ENCODE peak calls at places on chromosomes 7 and 10, in five cellular contexts. C is right atrium auricular region, I is cardiac muscle cell, J is left ventricle myocardium inferior, O is colonic mucosa. Z is an unnamed sample.

GRCh38 chr10:63137306-63137705 is 4.2 kb downstream of the NRBF2 start:
- DNase-seq in C (no peak), I (no peak), J (no peak), O (no peak), Z (no peak)

GRCh38 chr7:17546206-17546998 is 247.9 kb downstream of the AHR start:
- DNase-seq in C (no peak), I (no peak), J (no peak), O (no peak), Z (no peak)

GRCh38 chr10:83410570-83410969 is 728.7 kb upstream of the GHITM start:
- DNase-seq in C (no peak), I (no peak), J (no peak), O (no peak), Z (no peak)

GRCh38 chr7:8260871-8261707 is 878 bp downstream of the ICA1 start:
- DNase-seq in C (peak; percentile 65), I (peak; percentile 46), J (peak; percentile 67), O (peak; percentile 74), Z (no peak)

GRCh38 chr7:139494835-139495568 is 11.5 kb upstream of the KLRG2 start:
- DNase-seq in C (no peak), I (no peak), J (no peak), O (no peak), Z (no peak)

GRCh38 chr7:74396993-74397392 is 56.7 kb upstream of the GTF2IRD1 start:
- DNase-seq in C (no peak), I (no peak), J (no peak), O (no peak), Z (no peak)

GRCh38 chr10:12689893-12690292 is 311.6 kb downstream of the CCDC3 start:
- DNase-seq in C (no peak), I (no peak), J (no peak), O (no peak), Z (no peak)

GRCh38 chr10:76973515-76974289 is 663.9 kb downstream of the KCNMA1 start:
- DNase-seq in C (no peak), I (no peak), J (no peak), O (no peak), Z (no peak)

GRCh38 chr10:4807803-4808507 is 18.1 kb upstream of the AKR1E2 start:
- DNase-seq in C (no peak), I (no peak), J (no peak), O (no peak), Z (peak; percentile 26)

GRCh38 chr7:108079291-108080057 is 50.7 kb downstream of the LAMB4 start:
- DNase-seq in C (no peak), I (no peak), J (no peak), O (no peak), Z (peak; percentile 87)

GRCh38 chr10:93458821-93459257 is 23.3 kb downstream of the MYOF start:
- DNase-seq in C (peak; percentile 92), I (peak; percentile 48), J (peak; percentile 44), O (no peak), Z (peak; percentile 99)

GRCh38 chr7:70698219-70698832 is 433.6 kb upstream of the GALNT17 start:
- DNase-seq in C (no peak), I (peak; percentile 62), J (no peak), O (peak; percentile 50), Z (no peak)

GRCh38 chr7:24199978-24200377 is 84.0 kb upstream of the NPY start:
- DNase-seq in C (no peak), I (no peak), J (no peak), O (no peak), Z (no peak)

GRCh38 chr7:81887691-81888090 is 117.8 kb upstream of the HGF start:
- DNase-seq in C (no peak), I (no peak), J (no peak), O (no peak), Z (no peak)

GRCh38 chr7:36040679-36041078 is 112.4 kb upstream of the EEPD1 start:
- DNase-seq in C (no peak), I (no peak), J (no peak), O (no peak), Z (no peak)

GRCh38 chr7:151114151-151115090 is 28.1 kb downstream of the AGAP3 start:
- DNase-seq in C (no peak), I (peak; percentile 63), J (no peak), O (peak; percentile 46), Z (no peak)

GRCh38 chr7:157995815-157996214 is 591.8 kb downstream of the PTPRN2 start:
- DNase-seq in C (no peak), I (no peak), J (no peak), O (no peak), Z (no peak)

GRCh38 chr7:23018747-23019146 is 4.8 kb upstream of the HYCC1 start:
- DNase-seq in C (no peak), I (no peak), J (no peak), O (no peak), Z (no peak)

GRCh38 chr10:96255569-96256335 is 15.6 kb downstream of the BLNK start:
- DNase-seq in C (no peak), I (no peak), J (no peak), O (no peak), Z (no peak)

GRCh38 chr7:36862685-36863375 is 138.5 kb upstream of the AOAH start:
- DNase-seq in C (no peak), I (peak; percentile 62), J (no peak), O (no peak), Z (no peak)

GRCh38 chr10:122417667-122418066 is 36.8 kb upstream of the ARMS2 start:
- DNase-seq in C (no peak), I (no peak), J (no peak), O (no peak), Z (no peak)

GRCh38 chr10:68727146-68727545 is 6.1 kb downstream of the CCAR1 start:
- DNase-seq in C (no peak), I (no peak), J (no peak), O (no peak), Z (no peak)

GRCh38 chr10:116742367-116743265 is at the start of gene HSPA12A:
- DNase-seq in C (peak; percentile 87), I (peak; percentile 89), J (peak; percentile 81), O (peak; percentile 78), Z (peak; percentile 38)

GRCh38 chr10:5592070-5592469 is 67.3 kb downstream of the CALML3 start:
- DNase-seq in C (no peak), I (no peak), J (no peak), O (no peak), Z (no peak)

GRCh38 chr7:141533149-141533949 is 17.9 kb upstream of the AGK start:
- DNase-seq in C (no peak), I (peak; percentile 90), J (peak; percentile 57), O (peak; percentile 49), Z (peak; percentile 24)

GRCh38 chr7:29900745-29901144 is 88.9 kb downstream of the SCRN1 start:
- DNase-seq in C (no peak), I (no peak), J (no peak), O (no peak), Z (no peak)

GRCh38 chr7:156656598-156656997 is 16.0 kb downstream of the RNF32 start:
- DNase-seq in C (no peak), I (no peak), J (no peak), O (no peak), Z (no peak)

GRCh38 chr10:48938281-48938680 is 1.4 kb downstream of the LRRC18 start:
- DNase-seq in C (peak; percentile 38), I (no peak), J (no peak), O (no peak), Z (no peak)

GRCh38 chr7:99265848-99266247 is 6.8 kb upstream of the MYH16 start:
- DNase-seq in C (no peak), I (no peak), J (no peak), O (no peak), Z (no peak)

GRCh38 chr7:92767427-92767826 is 68.9 kb downstream of the CDK6 start:
- DNase-seq in C (no peak), I (no peak), J (no peak), O (no peak), Z (no peak)

GRCh38 chr7:26397786-26398435 is 106.2 kb downstream of the SNX10 start:
- DNase-seq in C (no peak), I (peak; percentile 44), J (peak; percentile 36), O (peak; percentile 59), Z (no peak)

GRCh38 chr10:96268341-96268909 is 2.9 kb downstream of the BLNK start:
- DNase-seq in C (no peak), I (no peak), J (no peak), O (no peak), Z (no peak)

GRCh38 chr10:59366310-59366709 is 4.0 kb upstream of the FAM13C start:
- DNase-seq in C (no peak), I (no peak), J (peak; percentile 18), O (peak; percentile 27), Z (no peak)

GRCh38 chr10:53808677-53809076 is 992.4 kb downstream of the PCDH15 start:
- DNase-seq in C (no peak), I (no peak), J (no peak), O (no peak), Z (no peak)

GRCh38 chr7:12490105-12490688 is 80.3 kb upstream of the SCIN start:
- DNase-seq in C (no peak), I (peak; percentile 55), J (no peak), O (no peak), Z (no peak)

DNA sequence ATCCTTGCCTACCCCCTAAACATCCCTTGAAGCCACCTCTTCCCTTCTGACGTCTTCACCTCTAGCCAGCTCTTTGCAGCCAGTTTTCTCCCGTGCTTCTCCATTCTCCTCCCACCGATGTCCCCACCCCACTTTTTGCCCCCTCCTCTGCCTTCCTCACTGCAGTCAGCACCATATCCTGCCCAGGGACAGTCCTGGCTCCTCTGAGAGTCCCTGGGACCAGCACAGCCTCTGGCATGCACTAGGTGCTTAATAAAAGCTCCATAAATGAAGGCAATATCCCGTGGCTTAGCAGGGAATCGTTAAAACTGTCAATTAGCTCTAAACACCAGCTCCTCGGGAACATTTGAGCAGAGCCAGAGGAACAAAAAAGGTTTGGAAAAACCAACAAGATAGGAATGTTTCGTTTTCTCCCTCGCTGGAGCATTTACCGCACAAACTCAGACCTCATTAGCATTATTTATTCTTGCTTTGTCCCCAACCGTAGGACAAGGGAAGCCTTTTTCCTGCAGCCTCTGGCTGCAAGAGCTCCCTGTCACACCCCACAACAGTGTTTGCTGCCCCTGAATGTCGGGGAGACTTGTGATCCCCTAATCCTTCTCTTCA is 16.1 kb downstream of the MYL10 start:
- DNase-seq in C (no peak), I (no peak), J (no peak), O (no peak), Z (no peak)
- TF ChIP-seq CTCF in C (no peak), I (no peak), J (no peak), O (no peak), Z (no peak)

GRCh38 chr7:124649397-124650029 is 116.1 kb downstream of the GPR37 start:
- DNase-seq in C (no peak), I (no peak), J (no peak), O (no peak), Z (no peak)
- H3K4me3 ChIP-seq in C (no peak overlapping the region), I (no peak overlapping the region), J (no peak overlapping the region), O (no peak overlapping the region), Z (no peak overlapping the region)

GRCh38 chr10:30384791-30385201 is 35.7 kb upstream of the MTPAP start:
- DNase-seq in C (no peak), I (peak; percentile 50), J (no peak), O (no peak), Z (no peak)
- TF ChIP-seq CTCF in C (peak; percentile 61), I (peak; percentile 44), J (peak; percentile 49), O (peak; percentile 31), Z (peak; percentile 62)

DNA sequence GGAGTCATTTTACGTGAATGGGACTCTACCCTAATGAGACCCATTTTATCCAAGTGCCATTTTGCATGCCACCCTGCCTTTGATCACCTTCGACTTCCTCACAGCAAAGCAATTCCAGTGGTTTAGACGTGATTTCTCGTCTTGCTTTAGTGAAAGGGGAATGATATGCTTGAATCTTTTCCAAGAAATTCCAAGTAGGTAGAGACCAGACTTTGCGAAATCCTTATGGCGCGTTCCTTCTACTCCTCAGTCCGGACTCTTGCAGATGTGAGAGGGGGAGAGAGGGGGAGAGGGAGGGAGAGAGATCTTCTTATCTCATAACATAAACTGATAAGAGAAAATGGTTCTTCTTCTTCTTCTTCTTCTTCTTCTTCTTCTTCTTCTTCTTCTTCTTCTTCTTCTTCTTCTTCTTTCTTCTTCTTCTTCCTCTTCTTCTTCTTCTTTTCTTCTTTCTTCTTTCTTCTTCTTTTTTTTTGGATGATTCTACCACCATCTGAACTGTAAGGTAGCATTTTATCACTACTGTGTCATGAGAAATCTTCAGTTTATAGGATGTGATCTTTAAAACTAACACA is 878 bp downstream of the SPAG6 start:
- DNase-seq in C (no peak), I (no peak), J (no peak), O (no peak), Z (no peak)
- H3K4me3 ChIP-seq in C (no peak overlapping the region), I (no peak overlapping the region), J (no peak overlapping the region), O (no peak overlapping the region), Z (no peak overlapping the region)

Z was measured in AG04449.